ENCODE peak calls at places on chromosomes 5 and 9, in five cellular contexts. D, X, F, I and T are unnamed samples.

GRCh38 chr5:120124961-120125360 is 339.1 kb upstream of the PRR16 start:
- DNase-seq in D (no peak), X (no peak), F (no peak), I (no peak), T (no peak)

GRCh38 chr9:96382175-96382574 is 1.3 kb downstream of the SLC35D2 start:
- DNase-seq in D (no peak), X (no peak), F (no peak), I (no peak), T (peak; percentile 49)

GRCh38 chr9:120919639-120920494 is 6.7 kb downstream of the TRAF1 start:
- DNase-seq in D (no peak), X (no peak), F (no peak), I (no peak), T (peak; percentile 20)

GRCh38 chr5:45277860-45278259 is 418.3 kb downstream of the HCN1 start:
- DNase-seq in D (no peak), X (no peak), F (no peak), I (no peak), T (no peak)

GRCh38 chr9:112327718-112328450 is 5.5 kb downstream of the PTBP3 start:
- DNase-seq in D (no peak), X (no peak), F (no peak), I (no peak), T (peak; percentile 36)

GRCh38 chr9:21970800-21971620 is 23.2 kb downstream of the CDKN2A start:
- DNase-seq in D (no peak), X (peak; percentile 24), F (no peak), I (no peak), T (no peak)

GRCh38 chr5:3216386-3216785 is 379.2 kb upstream of the IRX1 start:
- DNase-seq in D (no peak), X (no peak), F (no peak), I (no peak), T (no peak)

GRCh38 chr5:169801324-169801777 is 164.3 kb downstream of the DOCK2 start:
- DNase-seq in D (peak; percentile 34), X (no peak), F (no peak), I (no peak), T (peak; percentile 66)

GRCh38 chr5:142475102-142475501 is 150.3 kb upstream of the SPRY4 start:
- DNase-seq in D (no peak), X (no peak), F (no peak), I (no peak), T (no peak)

GRCh38 chr9:97852001-97852398 is 1.0 kb upstream of the FOXE1 start:
- DNase-seq in D (no peak), X (no peak), F (no peak), I (no peak), T (no peak)

GRCh38 chr9:124000161-124000783 is 11.3 kb upstream of the LHX2 start:
- DNase-seq in D (no peak), X (peak; percentile 28), F (no peak), I (no peak), T (no peak)

GRCh38 chr9:130484362-130485072 is 39.8 kb downstream of the ASS1 start:
- DNase-seq in D (no peak), X (no peak), F (no peak), I (no peak), T (no peak)

GRCh38 chr5:63125862-63126261 is 547.2 kb downstream of the LRRC70 start:
- DNase-seq in D (peak; percentile 24), X (no peak), F (no peak), I (no peak), T (peak; percentile 59)
- TF ChIP-seq CTCF in D (peak; percentile 33), X (peak; percentile 26), F (peak; percentile 44), I (peak; percentile 14), T (peak; percentile 50)

GRCh38 chr5:53169933-53170332 is 60.4 kb upstream of the MOCS2 start:
- DNase-seq in D (no peak), X (no peak), F (no peak), I (no peak), T (no peak)

GRCh38 chr5:53173083-53173482 is 63.5 kb upstream of the MOCS2 start:
- DNase-seq in D (no peak), X (no peak), F (no peak), I (no peak), T (no peak)

GRCh38 chr5:53172630-53173029 is 63.1 kb upstream of the MOCS2 start:
- DNase-seq in D (no peak), X (no peak), F (no peak), I (no peak), T (no peak)

GRCh38 chr5:53167836-53168235 is 58.3 kb upstream of the MOCS2 start:
- DNase-seq in D (no peak), X (no peak), F (no peak), I (peak; percentile 41), T (peak; percentile 33)

GRCh38 chr5:53170748-53171349 is 61.3 kb upstream of the MOCS2 start:
- DNase-seq in D (peak; percentile 54), X (no peak), F (no peak), I (no peak), T (peak; percentile 63)
- TF ChIP-seq CTCF in D (peak; percentile 71), X (peak; percentile 46), F (peak; percentile 58), I (peak; percentile 43), T (peak; percentile 77)

GRCh38 chr5:172389578-172390112 is 64.7 kb downstream of the SH3PXD2B start:
- DNase-seq in D (no peak), X (no peak), F (no peak), I (no peak), T (no peak)
- TF ChIP-seq CTCF in D (peak; percentile 38), X (no peak), F (no peak), I (no peak), T (no peak)

DNA sequence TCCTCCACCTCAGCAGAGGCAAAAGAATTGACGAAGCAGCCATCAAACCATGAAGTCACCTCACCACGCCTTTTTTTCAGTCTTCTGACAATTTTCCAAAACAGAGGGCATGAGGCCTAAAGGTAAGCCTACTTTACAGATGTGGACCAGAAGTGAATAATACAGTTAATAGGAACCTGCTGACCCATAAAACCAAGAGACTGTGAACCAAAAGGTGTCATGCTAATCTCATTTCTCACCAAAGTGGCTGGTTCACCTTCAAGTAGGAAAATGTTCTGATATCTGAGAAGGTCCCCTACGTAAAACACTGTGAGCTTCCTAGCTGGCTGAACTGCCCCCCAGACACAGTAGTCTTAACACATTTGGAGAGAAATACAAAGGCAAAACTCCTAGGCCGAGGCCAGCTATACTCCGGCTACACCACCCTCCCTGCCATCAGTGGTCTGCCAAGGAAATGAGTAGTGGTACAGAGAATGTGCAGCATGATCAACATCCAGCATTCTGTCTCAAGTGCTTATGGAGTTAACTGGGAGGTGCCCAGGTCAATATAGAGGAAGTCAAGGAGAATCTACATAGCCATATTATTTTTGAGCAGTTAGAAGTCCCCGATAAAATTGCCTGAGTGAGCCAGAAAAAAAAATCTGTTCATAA is 19.3 kb upstream of the F2RL2 start:
- DNase-seq in D (no peak), X (no peak), F (no peak), I (no peak), T (no peak)
- TF ChIP-seq CTCF in D (no peak), X (no peak), F (no peak), I (no peak), T (no peak)

GRCh38 chr5:174056064-174056842 is 10.7 kb downstream of the NSG2 start:
- DNase-seq in D (no peak), X (no peak), F (no peak), I (peak; percentile 16), T (peak; percentile 19)
- TF ChIP-seq CTCF in D (no peak), X (peak; percentile 38), F (no peak), I (no peak), T (no peak)

GRCh38 chr5:96734871-96735325 is 72.7 kb downstream of the CAST start:
- DNase-seq in D (no peak), X (no peak), F (no peak), I (no peak), T (peak; percentile 19)

GRCh38 chr5:96733771-96734498 is 71.8 kb downstream of the CAST start:
- DNase-seq in D (no peak), X (no peak), F (no peak), I (no peak), T (peak; percentile 85)

GRCh38 chr5:96725257-96725656 is 63.1 kb downstream of the CAST start:
- DNase-seq in D (no peak), X (no peak), F (no peak), I (no peak), T (no peak)

GRCh38 chr5:96726802-96727201 is 64.6 kb downstream of the CAST start:
- DNase-seq in D (no peak), X (no peak), F (no peak), I (no peak), T (no peak)

GRCh38 chr5:96729156-96729555 is 67.0 kb downstream of the CAST start:
- DNase-seq in D (no peak), X (no peak), F (no peak), I (no peak), T (no peak)
- TF ChIP-seq CTCF in D (peak; percentile 49), X (no peak), F (peak; percentile 21), I (no peak), T (peak; percentile 34)

GRCh38 chr9:83422512-83422911 is 115.7 kb downstream of the FRMD3 start:
- DNase-seq in D (no peak), X (no peak), F (no peak), I (no peak), T (no peak)
- TF ChIP-seq CTCF in D (no peak), X (no peak), F (no peak), I (no peak), T (no peak)

GRCh38 chr9:93577940-93578682 is 1.7 kb downstream of the PHF2 start:
- DNase-seq in D (no peak), X (no peak), F (no peak), I (no peak), T (no peak)
- TF ChIP-seq CTCF in D (no peak), X (no peak), F (no peak), I (no peak), T (no peak)

DNA sequence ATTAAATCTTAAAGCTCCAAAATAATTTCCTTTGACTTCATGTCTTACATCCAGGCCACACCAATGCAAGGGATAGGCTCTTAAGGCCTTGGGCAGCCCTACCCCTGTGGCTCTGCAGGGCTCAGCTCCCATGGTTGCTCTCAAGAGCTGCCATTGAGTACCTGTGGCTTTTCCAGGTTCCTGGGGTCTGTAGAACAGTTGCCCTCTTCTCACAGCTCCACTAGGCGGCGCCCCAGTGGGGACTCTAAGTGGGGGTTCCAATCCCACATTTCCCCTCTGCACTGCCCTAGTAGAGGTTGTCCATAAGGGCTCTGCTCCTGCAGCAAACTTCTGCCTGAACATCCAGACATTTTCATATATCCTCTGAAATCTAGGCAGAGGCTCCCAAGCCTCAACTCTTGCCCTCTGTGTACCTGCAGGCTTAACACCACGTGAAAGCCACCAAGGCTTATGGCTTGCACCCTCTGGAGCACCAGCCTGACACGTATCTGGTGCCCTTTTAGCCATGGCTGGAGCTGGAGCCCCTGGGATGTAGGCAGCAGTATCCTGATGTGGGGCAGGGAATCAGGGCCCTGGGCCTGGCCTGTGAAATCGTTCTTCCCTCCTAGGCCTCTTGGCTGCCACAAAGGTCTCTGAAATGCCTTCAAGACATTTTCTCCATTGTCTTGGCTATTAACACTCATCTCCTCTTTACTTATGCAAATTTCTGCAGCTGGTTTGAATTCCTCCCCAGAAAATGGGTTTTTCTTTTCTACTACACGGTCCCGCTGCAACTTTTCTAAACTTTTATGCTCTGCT is 185.1 kb downstream of the SMARCA2 start:
- DNase-seq in D (no peak), X (no peak), F (no peak), I (no peak), T (no peak)
- TF ChIP-seq CTCF in D (no peak), X (no peak), F (no peak), I (no peak), T (no peak)